ENCODE peak calls at places on chromosomes 13 and 19, in seven cellular contexts. Q, P, F, D, H, N and G are unnamed samples.

GRCh38 chr13:84651288-84651687 is 769.0 kb upstream of the SLITRK1 start:
- DNase-seq in Q (no peak), P (no peak), F (no peak), D (no peak), H (no peak), N (no peak), G (no peak)

GRCh38 chr13:110944121-110944967 is 29.5 kb upstream of the ANKRD10 start:
- DNase-seq in Q (peak; percentile 45), P (no peak), F (peak; percentile 20), D (no peak), H (peak; percentile 30), N (no peak), G (peak; percentile 68)

GRCh38 chr19:17137417-17137816 is 61.8 kb downstream of the MYO9B start:
- DNase-seq in Q (no peak), P (no peak), F (no peak), D (no peak), H (no peak), N (no peak), G (no peak)

GRCh38 chr19:32287811-32288227 is 57.6 kb upstream of the ZNF507 start:
- DNase-seq in Q (peak; percentile 72), P (no peak), F (peak; percentile 65), D (no peak), H (peak; percentile 1), N (peak; percentile 30), G (no peak)

GRCh38 chr19:18408053-18408476 is 10.6 kb upstream of the LRRC25 start:
- DNase-seq in Q (no peak), P (peak; percentile 65), F (peak; percentile 62), D (no peak), H (no peak), N (peak; percentile 64), G (no peak)

GRCh38 chr13:31209172-31209818 is 9.5 kb downstream of the B3GLCT start:
- DNase-seq in Q (peak; percentile 69), P (no peak), F (no peak), D (no peak), H (no peak), N (peak; percentile 37), G (peak; percentile 83)

GRCh38 chr13:31790992-31791391 is 51.7 kb downstream of the RXFP2 start:
- DNase-seq in Q (no peak), P (no peak), F (no peak), D (no peak), H (no peak), N (no peak), G (no peak)

GRCh38 chr13:113275387-113275786 is 21.7 kb upstream of the LAMP1 start:
- DNase-seq in Q (peak; percentile 57), P (peak; percentile 68), F (peak; percentile 55), D (no peak), H (no peak), N (peak; percentile 34), G (peak; percentile 17)

GRCh38 chr19:56133858-56134654 is 7.0 kb upstream of the ZNF444 start:
- DNase-seq in Q (peak; percentile 73), P (no peak), F (no peak), D (no peak), H (no peak), N (no peak), G (no peak)